ENCODE peak calls at places on chromosomes 12 and 14, in six cellular contexts. One of them, this sample, is unnamed.

GRCh38 chr14:57834001-57834598 is 31.8 kb downstream of the SLC35F4 start:
- DNase-seq in cardiac fibroblast: peak; percentile 40
- DNase-seq in A549: no peak
- DNase-seq in Caco-2: no peak
- DNase-seq in mammary epithelial cell: no peak
- DNase-seq in HL-60: no peak
- DNase-seq in this sample: no peak

GRCh38 chr14:52694761-52695480 is 437 bp downstream of the ERO1A start:
- DNase-seq in cardiac fibroblast: peak; percentile 55
- DNase-seq in A549: peak; percentile 45
- DNase-seq in Caco-2: peak; percentile 45
- DNase-seq in mammary epithelial cell: peak; percentile 71
- DNase-seq in HL-60: peak; percentile 84
- DNase-seq in this sample: no peak

GRCh38 chr14:70045715-70046535 is 142.8 kb downstream of the SLC8A3 start:
- DNase-seq in cardiac fibroblast: peak; percentile 67
- DNase-seq in A549: peak; percentile 82
- DNase-seq in Caco-2: peak; percentile 64
- DNase-seq in mammary epithelial cell: peak; percentile 50
- DNase-seq in HL-60: peak; percentile 19
- DNase-seq in this sample: peak; percentile 83

GRCh38 chr12:9702239-9702638 is 30.7 kb downstream of the CLECL1 start:
- DNase-seq in cardiac fibroblast: no peak
- DNase-seq in A549: no peak
- DNase-seq in Caco-2: no peak
- DNase-seq in mammary epithelial cell: no peak
- DNase-seq in HL-60: peak; percentile 44
- DNase-seq in this sample: no peak

GRCh38 chr14:91261115-91261514 is 16.6 kb upstream of the GPR68 start:
- DNase-seq in cardiac fibroblast: no peak
- DNase-seq in A549: no peak
- DNase-seq in Caco-2: no peak
- DNase-seq in mammary epithelial cell: no peak
- DNase-seq in HL-60: no peak
- DNase-seq in this sample: no peak

GRCh38 chr12:40648519-40648918 is 43.7 kb upstream of the CNTN1 start:
- DNase-seq in cardiac fibroblast: no peak
- DNase-seq in A549: peak; percentile 48
- DNase-seq in Caco-2: no peak
- DNase-seq in mammary epithelial cell: no peak
- DNase-seq in HL-60: no peak
- DNase-seq in this sample: no peak

GRCh38 chr12:130014485-130014807 is 110.6 kb upstream of the TMEM132D start:
- DNase-seq in cardiac fibroblast: no peak
- DNase-seq in A549: peak; percentile 17
- DNase-seq in Caco-2: no peak
- DNase-seq in mammary epithelial cell: no peak
- DNase-seq in HL-60: no peak
- DNase-seq in this sample: no peak

GRCh38 chr14:106518054-106518943 is 991.9 kb downstream of the TMEM121 start:
- DNase-seq in cardiac fibroblast: no peak
- DNase-seq in A549: peak; percentile 2
- DNase-seq in Caco-2: peak; percentile 22
- DNase-seq in mammary epithelial cell: no peak
- DNase-seq in HL-60: peak; percentile 74
- DNase-seq in this sample: no peak

GRCh38 chr12:80053048-80053790 is 46.1 kb upstream of the OTOGL start:
- DNase-seq in cardiac fibroblast: peak; percentile 90
- DNase-seq in A549: no peak
- DNase-seq in Caco-2: no peak
- DNase-seq in mammary epithelial cell: peak; percentile 70
- DNase-seq in HL-60: no peak
- DNase-seq in this sample: peak; percentile 91

GRCh38 chr14:20998674-20999366 is at the start of gene SLC39A2:
- DNase-seq in cardiac fibroblast: peak; percentile 66
- DNase-seq in A549: no peak
- DNase-seq in Caco-2: no peak
- DNase-seq in mammary epithelial cell: peak; percentile 87
- DNase-seq in HL-60: no peak
- DNase-seq in this sample: peak; percentile 86

GRCh38 chr14:94562019-94562418 is 777 bp downstream of the SERPINA4 start:
- DNase-seq in cardiac fibroblast: no peak
- DNase-seq in A549: no peak
- DNase-seq in Caco-2: no peak
- DNase-seq in mammary epithelial cell: no peak
- DNase-seq in HL-60: no peak
- DNase-seq in this sample: no peak

GRCh38 chr12:54865683-54866324 is 11.5 kb downstream of the MUCL1 start:
- DNase-seq in cardiac fibroblast: no peak
- DNase-seq in A549: no peak
- DNase-seq in Caco-2: no peak
- DNase-seq in mammary epithelial cell: peak; percentile 29
- DNase-seq in HL-60: no peak
- DNase-seq in this sample: no peak

GRCh38 chr12:57090924-57091632 is 2.2 kb downstream of the NAB2 start:
- DNase-seq in cardiac fibroblast: no peak
- DNase-seq in A549: no peak
- DNase-seq in Caco-2: no peak
- DNase-seq in mammary epithelial cell: no peak
- DNase-seq in HL-60: no peak
- DNase-seq in this sample: no peak
- TF ChIP-seq CTCF in cardiac fibroblast: peak; percentile 18
- TF ChIP-seq CTCF in A549: no peak
- TF ChIP-seq CTCF in Caco-2: no peak
- TF ChIP-seq CTCF in mammary epithelial cell: peak; percentile 30
- TF ChIP-seq CTCF in HL-60: no peak
- TF ChIP-seq CTCF in this sample: no peak

GRCh38 chr12:8572507-8572906 is 31.8 kb upstream of the CLEC4E start:
- DNase-seq in cardiac fibroblast: peak; percentile 14
- DNase-seq in A549: no peak
- DNase-seq in Caco-2: no peak
- DNase-seq in mammary epithelial cell: peak; percentile 12
- DNase-seq in HL-60: peak; percentile 6
- DNase-seq in this sample: no peak

GRCh38 chr12:8581098-8581784 is 31.4 kb downstream of the AICDA start:
- DNase-seq in cardiac fibroblast: no peak
- DNase-seq in A549: no peak
- DNase-seq in Caco-2: no peak
- DNase-seq in mammary epithelial cell: no peak
- DNase-seq in HL-60: no peak
- DNase-seq in this sample: peak; percentile 50

GRCh38 chr12:8577879-8578278 is 34.8 kb downstream of the AICDA start:
- DNase-seq in cardiac fibroblast: no peak
- DNase-seq in A549: no peak
- DNase-seq in Caco-2: no peak
- DNase-seq in mammary epithelial cell: no peak
- DNase-seq in HL-60: no peak
- DNase-seq in this sample: no peak
- TF ChIP-seq CTCF in cardiac fibroblast: no peak
- TF ChIP-seq CTCF in A549: no peak
- TF ChIP-seq CTCF in Caco-2: no peak
- TF ChIP-seq CTCF in mammary epithelial cell: no peak
- TF ChIP-seq CTCF in HL-60: no peak
- TF ChIP-seq CTCF in this sample: no peak

GRCh38 chr14:65354715-65355114 is 57.8 kb upstream of the FUT8 start:
- DNase-seq in cardiac fibroblast: no peak
- DNase-seq in A549: no peak
- DNase-seq in Caco-2: no peak
- DNase-seq in mammary epithelial cell: peak; percentile 9
- DNase-seq in HL-60: no peak
- DNase-seq in this sample: no peak

GRCh38 chr14:65354131-65354530 is 58.4 kb upstream of the FUT8 start:
- DNase-seq in cardiac fibroblast: no peak
- DNase-seq in A549: no peak
- DNase-seq in Caco-2: no peak
- DNase-seq in mammary epithelial cell: no peak
- DNase-seq in HL-60: no peak
- DNase-seq in this sample: no peak

GRCh38 chr14:65351493-65352224 is 60.9 kb upstream of the FUT8 start:
- DNase-seq in cardiac fibroblast: no peak
- DNase-seq in A549: no peak
- DNase-seq in Caco-2: no peak
- DNase-seq in mammary epithelial cell: no peak
- DNase-seq in HL-60: no peak
- DNase-seq in this sample: no peak

GRCh38 chr14:65356327-65356836 is 56.1 kb upstream of the FUT8 start:
- DNase-seq in cardiac fibroblast: peak; percentile 93
- DNase-seq in A549: peak; percentile 47
- DNase-seq in Caco-2: no peak
- DNase-seq in mammary epithelial cell: peak; percentile 100
- DNase-seq in HL-60: no peak
- DNase-seq in this sample: peak; percentile 35

GRCh38 chr14:65352964-65353530 is 59.5 kb upstream of the FUT8 start:
- DNase-seq in cardiac fibroblast: no peak
- DNase-seq in A549: peak; percentile 60
- DNase-seq in Caco-2: no peak
- DNase-seq in mammary epithelial cell: peak; percentile 92
- DNase-seq in HL-60: no peak
- DNase-seq in this sample: no peak
- TF ChIP-seq CTCF in cardiac fibroblast: no peak
- TF ChIP-seq CTCF in A549: no peak
- TF ChIP-seq CTCF in Caco-2: no peak
- TF ChIP-seq CTCF in mammary epithelial cell: peak; percentile 15
- TF ChIP-seq CTCF in HL-60: no peak
- TF ChIP-seq CTCF in this sample: no peak

GRCh38 chr12:64392221-64392620 is 1.7 kb upstream of the C12orf56 start:
- DNase-seq in cardiac fibroblast: peak; percentile 74
- DNase-seq in A549: peak; percentile 74
- DNase-seq in Caco-2: peak; percentile 31
- DNase-seq in mammary epithelial cell: peak; percentile 30
- DNase-seq in HL-60: peak; percentile 17
- DNase-seq in this sample: no peak
- TF ChIP-seq CTCF in cardiac fibroblast: peak; percentile 35
- TF ChIP-seq CTCF in A549: peak; percentile 57
- TF ChIP-seq CTCF in Caco-2: peak; percentile 18
- TF ChIP-seq CTCF in mammary epithelial cell: peak; percentile 57
- TF ChIP-seq CTCF in HL-60: peak; percentile 9
- TF ChIP-seq CTCF in this sample: no peak

GRCh38 chr14:102924632-102925588 is 2.4 kb downstream of the AMN start:
- DNase-seq in cardiac fibroblast: no peak
- DNase-seq in A549: no peak
- DNase-seq in Caco-2: no peak
- DNase-seq in mammary epithelial cell: no peak
- DNase-seq in HL-60: no peak
- DNase-seq in this sample: no peak
- TF ChIP-seq CTCF in cardiac fibroblast: peak; percentile 19
- TF ChIP-seq CTCF in A549: no peak
- TF ChIP-seq CTCF in Caco-2: no peak
- TF ChIP-seq CTCF in mammary epithelial cell: no peak
- TF ChIP-seq CTCF in HL-60: no peak
- TF ChIP-seq CTCF in this sample: no peak

GRCh38 chr14:100109594-100109955 is 44.4 kb downstream of the EVL start:
- DNase-seq in cardiac fibroblast: no peak
- DNase-seq in A549: no peak
- DNase-seq in Caco-2: no peak
- DNase-seq in mammary epithelial cell: no peak
- DNase-seq in HL-60: no peak
- DNase-seq in this sample: no peak
- TF ChIP-seq CTCF in cardiac fibroblast: no peak
- TF ChIP-seq CTCF in A549: no peak
- TF ChIP-seq CTCF in Caco-2: no peak
- TF ChIP-seq CTCF in mammary epithelial cell: no peak
- TF ChIP-seq CTCF in HL-60: no peak
- TF ChIP-seq CTCF in this sample: no peak